ENCODE peak calls at places on chromosomes 11 and 22, in six cellular contexts. One of them, this sample, is unnamed. For H3K4me1, the result is how much of the 10 kb centered on the place peaks cover.

GRCh38 chr22:33896801-33897620 is 23.3 kb downstream of the LARGE1 start:
- DNase-seq in heart right ventricle: no peak
- DNase-seq in body of pancreas: peak
- DNase-seq in vagina: no peak
- DNase-seq in Peyer's patch: no peak
- DNase-seq in right lobe of liver: no peak
- DNase-seq in this sample: peak

GRCh38 chr11:87036756-87037449 is 831 bp upstream of the TMEM135 start:
- DNase-seq in heart right ventricle: no peak
- DNase-seq in body of pancreas: peak
- DNase-seq in vagina: no peak
- DNase-seq in Peyer's patch: no peak
- DNase-seq in right lobe of liver: no peak
- DNase-seq in this sample: peak

GRCh38 chr11:85756401-85757200 is 54.3 kb downstream of the SYTL2 start:
- DNase-seq in heart right ventricle: no peak
- DNase-seq in body of pancreas: no peak
- DNase-seq in vagina: no peak
- DNase-seq in Peyer's patch: peak
- DNase-seq in right lobe of liver: no peak
- DNase-seq in this sample: no peak

GRCh38 chr11:6404341-6405038 is 14.2 kb downstream of the SMPD1 start:
- DNase-seq in heart right ventricle: no peak
- DNase-seq in body of pancreas: no peak
- DNase-seq in vagina: no peak
- DNase-seq in Peyer's patch: no peak
- DNase-seq in right lobe of liver: no peak
- DNase-seq in this sample: no peak

GRCh38 chr22:19876314-19876940 is 21.8 kb upstream of the GNB1L start:
- DNase-seq in heart right ventricle: no peak
- DNase-seq in body of pancreas: no peak
- DNase-seq in vagina: no peak
- DNase-seq in Peyer's patch: peak
- DNase-seq in right lobe of liver: peak
- DNase-seq in this sample: peak

GRCh38 chr11:73259406-73260126 is 12.6 kb upstream of the P2RY6 start:
- DNase-seq in heart right ventricle: no peak
- DNase-seq in body of pancreas: no peak
- DNase-seq in vagina: no peak
- DNase-seq in Peyer's patch: no peak
- DNase-seq in right lobe of liver: no peak
- DNase-seq in this sample: no peak

GRCh38 chr11:129368889-129369672 is 6.6 kb upstream of the BARX2 start:
- DNase-seq in heart right ventricle: no peak
- DNase-seq in body of pancreas: no peak
- DNase-seq in vagina: no peak
- DNase-seq in Peyer's patch: no peak
- DNase-seq in right lobe of liver: no peak
- DNase-seq in this sample: no peak

GRCh38 chr11:124493256-124493655 is 47.8 kb upstream of the OR8B8 start:
- DNase-seq in heart right ventricle: no peak
- DNase-seq in body of pancreas: no peak
- DNase-seq in vagina: no peak
- DNase-seq in Peyer's patch: no peak
- DNase-seq in right lobe of liver: no peak
- DNase-seq in this sample: no peak

GRCh38 chr11:78351193-78351592 is 66.4 kb downstream of the GAB2 start:
- DNase-seq in heart right ventricle: no peak
- DNase-seq in body of pancreas: no peak
- DNase-seq in vagina: no peak
- DNase-seq in Peyer's patch: no peak
- DNase-seq in right lobe of liver: no peak
- DNase-seq in this sample: no peak

GRCh38 chr22:19823638-19824196 is 31.0 kb downstream of the GNB1L start:
- DNase-seq in heart right ventricle: no peak
- DNase-seq in body of pancreas: no peak
- DNase-seq in vagina: no peak
- DNase-seq in Peyer's patch: peak
- DNase-seq in right lobe of liver: peak
- DNase-seq in this sample: no peak

GRCh38 chr11:16613401-16614381 is 124.8 kb upstream of the C11orf58 start:
- DNase-seq in heart right ventricle: peak
- DNase-seq in body of pancreas: peak
- DNase-seq in vagina: no peak
- DNase-seq in Peyer's patch: peak
- DNase-seq in right lobe of liver: peak
- DNase-seq in this sample: peak

GRCh38 chr11:12577746-12578644 is 96.2 kb upstream of the TEAD1 start:
- DNase-seq in heart right ventricle: no peak
- DNase-seq in body of pancreas: no peak
- DNase-seq in vagina: no peak
- DNase-seq in Peyer's patch: no peak
- DNase-seq in right lobe of liver: no peak
- DNase-seq in this sample: no peak

GRCh38 chr11:68690671-68691401 is 6.5 kb downstream of the GAL start:
- DNase-seq in heart right ventricle: no peak
- DNase-seq in body of pancreas: no peak
- DNase-seq in vagina: no peak
- DNase-seq in Peyer's patch: no peak
- DNase-seq in right lobe of liver: no peak
- DNase-seq in this sample: no peak

GRCh38 chr11:111512296-111513239 is at the start of gene BTG4:
- DNase-seq in heart right ventricle: no peak
- DNase-seq in body of pancreas: no peak
- DNase-seq in vagina: no peak
- DNase-seq in Peyer's patch: peak
- DNase-seq in right lobe of liver: no peak
- DNase-seq in this sample: no peak

GRCh38 chr11:111696556-111696955 is 69.6 kb downstream of the PPP2R1B start:
- DNase-seq in heart right ventricle: no peak
- DNase-seq in body of pancreas: no peak
- DNase-seq in vagina: no peak
- DNase-seq in Peyer's patch: no peak
- DNase-seq in right lobe of liver: no peak
- DNase-seq in this sample: no peak

GRCh38 chr11:122246885-122247284 is 130.9 kb upstream of the BLID start:
- DNase-seq in heart right ventricle: no peak
- DNase-seq in body of pancreas: no peak
- DNase-seq in vagina: no peak
- DNase-seq in Peyer's patch: no peak
- DNase-seq in right lobe of liver: no peak
- DNase-seq in this sample: no peak

GRCh38 chr11:116730568-116730967 is 42.2 kb downstream of the BUD13 start:
- DNase-seq in heart right ventricle: no peak
- DNase-seq in body of pancreas: no peak
- DNase-seq in vagina: no peak
- DNase-seq in Peyer's patch: no peak
- DNase-seq in right lobe of liver: no peak
- DNase-seq in this sample: no peak

GRCh38 chr11:74570266-74571061 is 21.9 kb upstream of the POLD3 start:
- DNase-seq in heart right ventricle: peak
- DNase-seq in body of pancreas: peak
- DNase-seq in vagina: no peak
- DNase-seq in Peyer's patch: no peak
- DNase-seq in right lobe of liver: no peak
- DNase-seq in this sample: peak

DNA sequence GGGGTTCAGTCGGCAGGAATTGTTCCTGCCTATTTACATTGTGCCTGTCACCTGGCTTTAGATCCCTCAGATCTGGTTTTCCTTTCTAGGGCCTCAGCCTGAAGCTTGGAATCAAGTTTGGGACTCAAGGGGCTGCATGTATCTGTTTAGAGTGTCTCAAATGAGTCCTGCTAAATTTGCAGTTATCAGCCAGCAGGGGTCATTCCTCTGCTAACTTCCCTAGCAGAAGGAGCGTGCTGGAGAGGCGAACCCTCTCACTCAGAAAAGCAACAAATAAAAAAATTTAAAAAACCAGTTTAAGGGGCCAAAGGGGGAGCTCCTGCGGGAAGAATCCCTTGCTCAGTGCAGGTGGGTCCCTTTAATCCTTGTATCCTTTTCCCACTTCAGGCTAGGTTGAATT is 1220.2 kb downstream of the JRKL start:
- DNase-seq in heart right ventricle: no peak
- DNase-seq in body of pancreas: no peak
- DNase-seq in vagina: no peak
- DNase-seq in Peyer's patch: no peak
- DNase-seq in right lobe of liver: no peak
- DNase-seq in this sample: no peak
- H3K4me1 ChIP-seq in heart right ventricle: under half
- H3K4me1 ChIP-seq in body of pancreas: under half
- H3K4me1 ChIP-seq in vagina: under half
- H3K4me1 ChIP-seq in Peyer's patch: under half
- H3K4me1 ChIP-seq in right lobe of liver: under half
- H3K4me1 ChIP-seq in this sample: under half

GRCh38 chr11:1827095-1827797 is 7.5 kb upstream of the SYT8 start:
- DNase-seq in heart right ventricle: peak
- DNase-seq in body of pancreas: peak
- DNase-seq in vagina: no peak
- DNase-seq in Peyer's patch: peak
- DNase-seq in right lobe of liver: peak
- DNase-seq in this sample: peak
- TF ChIP-seq CTCF in heart right ventricle: no peak
- TF ChIP-seq CTCF in body of pancreas: peak
- TF ChIP-seq CTCF in vagina: no peak
- TF ChIP-seq CTCF in Peyer's patch: no peak
- TF ChIP-seq CTCF in right lobe of liver: no peak
- TF ChIP-seq CTCF in this sample: no peak

GRCh38 chr11:118219696-118220095 is 5.1 kb downstream of the JAML start:
- DNase-seq in heart right ventricle: no peak
- DNase-seq in body of pancreas: no peak
- DNase-seq in vagina: no peak
- DNase-seq in Peyer's patch: no peak
- DNase-seq in right lobe of liver: no peak
- DNase-seq in this sample: no peak
- H3K4me1 ChIP-seq in heart right ventricle: half or more
- H3K4me1 ChIP-seq in body of pancreas: under half
- H3K4me1 ChIP-seq in vagina: under half
- H3K4me1 ChIP-seq in Peyer's patch: under half
- H3K4me1 ChIP-seq in right lobe of liver: under half
- H3K4me1 ChIP-seq in this sample: under half

DNA sequence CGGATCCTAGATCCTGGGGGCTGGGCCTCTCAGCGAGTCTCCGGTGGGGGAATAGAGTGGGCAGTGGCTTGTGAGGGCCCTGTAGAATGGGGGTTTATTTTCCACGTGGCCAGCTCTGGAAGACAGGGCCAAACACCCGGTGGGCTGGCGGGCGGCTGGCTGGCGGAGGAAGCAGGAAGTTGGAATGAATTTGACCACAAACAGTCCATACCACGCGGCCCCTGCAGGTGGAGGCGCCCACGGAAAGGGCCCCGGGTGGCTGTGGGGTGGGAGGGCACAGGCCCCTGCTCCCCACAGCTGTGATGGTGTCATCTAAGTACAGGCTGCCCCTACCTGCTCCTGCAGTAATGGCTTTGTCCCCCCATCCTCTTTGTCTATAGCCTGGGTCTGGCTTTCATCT is 15.1 kb downstream of the MCAT start:
- DNase-seq in heart right ventricle: no peak
- DNase-seq in body of pancreas: no peak
- DNase-seq in vagina: no peak
- DNase-seq in Peyer's patch: no peak
- DNase-seq in right lobe of liver: no peak
- DNase-seq in this sample: no peak
- TF ChIP-seq CTCF in heart right ventricle: no peak
- TF ChIP-seq CTCF in body of pancreas: no peak
- TF ChIP-seq CTCF in vagina: no peak
- TF ChIP-seq CTCF in Peyer's patch: no peak
- TF ChIP-seq CTCF in right lobe of liver: no peak
- TF ChIP-seq CTCF in this sample: no peak

DNA sequence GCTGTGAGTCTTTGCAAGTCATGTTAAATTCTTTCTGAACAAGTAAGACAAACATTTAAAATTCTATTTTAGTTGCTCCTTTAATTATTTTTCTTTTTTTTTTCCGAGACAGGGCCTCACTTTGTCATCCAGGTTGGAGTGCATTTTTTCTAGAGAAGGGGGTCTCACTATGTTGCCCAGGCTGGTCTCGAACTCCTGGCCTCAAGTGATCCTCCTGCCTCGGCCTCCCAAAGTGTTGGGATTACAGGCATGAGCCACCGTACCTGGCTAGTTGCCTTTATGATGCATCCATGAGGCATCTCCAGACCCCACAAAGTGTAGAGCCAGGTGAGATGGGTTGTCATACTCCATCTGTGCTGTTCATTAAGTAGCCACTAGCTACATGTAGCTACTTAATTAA is 4.4 kb downstream of the ATXN10 start:
- DNase-seq in heart right ventricle: no peak
- DNase-seq in body of pancreas: no peak
- DNase-seq in vagina: no peak
- DNase-seq in Peyer's patch: no peak
- DNase-seq in right lobe of liver: no peak
- DNase-seq in this sample: no peak
- H3K4me1 ChIP-seq in heart right ventricle: under half
- H3K4me1 ChIP-seq in body of pancreas: under half
- H3K4me1 ChIP-seq in vagina: under half
- H3K4me1 ChIP-seq in Peyer's patch: under half
- H3K4me1 ChIP-seq in right lobe of liver: under half
- H3K4me1 ChIP-seq in this sample: under half

GRCh38 chr11:103536335-103536722 is 427.1 kb downstream of the DYNC2H1 start:
- DNase-seq in heart right ventricle: no peak
- DNase-seq in body of pancreas: no peak
- DNase-seq in vagina: no peak
- DNase-seq in Peyer's patch: no peak
- DNase-seq in right lobe of liver: no peak
- DNase-seq in this sample: no peak

GRCh38 chr11:103539166-103539565 is 429.9 kb downstream of the DYNC2H1 start:
- DNase-seq in heart right ventricle: no peak
- DNase-seq in body of pancreas: no peak
- DNase-seq in vagina: no peak
- DNase-seq in Peyer's patch: no peak
- DNase-seq in right lobe of liver: no peak
- DNase-seq in this sample: no peak

GRCh38 chr11:103541186-103541795 is 432.1 kb downstream of the DYNC2H1 start:
- DNase-seq in heart right ventricle: no peak
- DNase-seq in body of pancreas: no peak
- DNase-seq in vagina: no peak
- DNase-seq in Peyer's patch: no peak
- DNase-seq in right lobe of liver: no peak
- DNase-seq in this sample: peak

GRCh38 chr11:103534959-103535358 is 425.7 kb downstream of the DYNC2H1 start:
- DNase-seq in heart right ventricle: no peak
- DNase-seq in body of pancreas: no peak
- DNase-seq in vagina: no peak
- DNase-seq in Peyer's patch: no peak
- DNase-seq in right lobe of liver: no peak
- DNase-seq in this sample: no peak

DNA sequence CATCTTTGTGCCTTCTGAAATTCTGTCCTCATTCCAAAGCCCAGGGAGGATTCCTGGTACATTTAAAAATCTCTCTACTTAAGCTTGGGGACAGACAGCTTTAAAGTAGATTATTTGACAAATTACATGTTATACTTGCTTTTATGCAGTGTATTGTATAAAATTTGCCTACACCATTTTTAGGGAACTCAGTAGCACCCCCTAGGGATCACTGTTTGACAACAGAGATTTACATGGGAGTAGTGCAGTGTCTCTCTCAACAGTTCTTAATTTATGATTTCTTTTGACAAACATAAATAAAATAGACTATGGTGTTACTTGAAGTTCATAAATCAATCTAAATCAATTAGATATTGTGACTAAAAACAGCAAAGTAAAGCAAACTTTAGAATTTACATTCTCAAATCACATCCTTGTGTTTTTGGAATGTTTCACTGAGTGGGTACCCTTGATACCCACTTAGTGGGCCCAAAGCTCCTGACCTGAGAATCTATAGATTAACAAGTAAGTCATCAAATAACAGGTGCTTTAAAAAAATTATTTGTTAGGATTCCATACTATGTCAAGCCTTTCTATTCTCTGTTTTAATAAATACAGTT is 428.8 kb downstream of the DYNC2H1 start:
- DNase-seq in heart right ventricle: no peak
- DNase-seq in body of pancreas: no peak
- DNase-seq in vagina: no peak
- DNase-seq in Peyer's patch: no peak
- DNase-seq in right lobe of liver: no peak
- DNase-seq in this sample: no peak
- TF ChIP-seq CTCF in heart right ventricle: peak
- TF ChIP-seq CTCF in body of pancreas: no peak
- TF ChIP-seq CTCF in vagina: no peak
- TF ChIP-seq CTCF in Peyer's patch: peak
- TF ChIP-seq CTCF in right lobe of liver: peak
- TF ChIP-seq CTCF in this sample: peak